ENCODE peak calls at places on chromosome 21, in seven cellular contexts. One of them, this sample, is unnamed. For H3K27me3, H3K9me3 and H3K4me1, the result is how much of the 10 kb centered on the place peaks cover.

GRCh38 chr21:17387030-17387617 is 125.7 kb upstream of the CXADR start:
- DNase-seq in mammary epithelial cell: peak
- DNase-seq in Peyer's patch: no peak
- DNase-seq in pancreas: peak
- DNase-seq in uterus: peak
- DNase-seq in HAP-1: peak
- DNase-seq in Panc1: peak
- DNase-seq in this sample: peak

GRCh38 chr21:30717105-30717504 is 1.5 kb downstream of the KRTAP21-3 start:
- DNase-seq in HAP-1: no peak
- DNase-seq in Peyer's patch: no peak
- DNase-seq in mammary epithelial cell: no peak
- DNase-seq in uterus: no peak
- DNase-seq in pancreas: no peak
- DNase-seq in Panc1: no peak
- DNase-seq in this sample: no peak

GRCh38 chr21:44370771-44371410 is 17.5 kb downstream of the TRPM2 start:
- DNase-seq in uterus: no peak
- DNase-seq in mammary epithelial cell: no peak
- DNase-seq in HAP-1: no peak
- DNase-seq in Peyer's patch: no peak
- DNase-seq in pancreas: no peak
- DNase-seq in Panc1: no peak
- DNase-seq in this sample: no peak

GRCh38 chr21:39386194-39386593 is 37.3 kb upstream of the HMGN1 start:
- DNase-seq in mammary epithelial cell: no peak
- DNase-seq in HAP-1: no peak
- DNase-seq in Panc1: no peak
- DNase-seq in Peyer's patch: no peak
- DNase-seq in pancreas: peak
- DNase-seq in uterus: peak
- DNase-seq in this sample: no peak

GRCh38 chr21:16588433-16588860 is 858.7 kb downstream of the USP25 start:
- DNase-seq in Panc1: peak
- DNase-seq in pancreas: peak
- DNase-seq in uterus: peak
- DNase-seq in mammary epithelial cell: peak
- DNase-seq in HAP-1: no peak
- DNase-seq in Peyer's patch: no peak
- DNase-seq in this sample: no peak

GRCh38 chr21:31187499-31187898 is 149.2 kb upstream of the KRTAP19-8 start:
- DNase-seq in mammary epithelial cell: no peak
- DNase-seq in pancreas: no peak
- DNase-seq in Panc1: no peak
- DNase-seq in HAP-1: no peak
- DNase-seq in uterus: no peak
- DNase-seq in Peyer's patch: no peak
- DNase-seq in this sample: no peak

GRCh38 chr21:39118604-39119215 is 64.5 kb downstream of the PSMG1 start:
- DNase-seq in HAP-1: no peak
- DNase-seq in pancreas: no peak
- DNase-seq in mammary epithelial cell: no peak
- DNase-seq in Panc1: no peak
- DNase-seq in Peyer's patch: no peak
- DNase-seq in uterus: no peak
- DNase-seq in this sample: no peak

GRCh38 chr21:36915701-36916075 is 50.8 kb downstream of the HLCS start:
- DNase-seq in Panc1: no peak
- DNase-seq in HAP-1: no peak
- DNase-seq in pancreas: no peak
- DNase-seq in uterus: no peak
- DNase-seq in mammary epithelial cell: no peak
- DNase-seq in Peyer's patch: no peak
- DNase-seq in this sample: no peak

GRCh38 chr21:33168886-33169285 is 60.9 kb upstream of the IFNAR2 start:
- DNase-seq in Peyer's patch: no peak
- DNase-seq in uterus: no peak
- DNase-seq in Panc1: no peak
- DNase-seq in mammary epithelial cell: peak
- DNase-seq in pancreas: no peak
- DNase-seq in HAP-1: no peak
- DNase-seq in this sample: no peak

GRCh38 chr21:36835383-36835795 is 131.1 kb downstream of the HLCS start:
- DNase-seq in Peyer's patch: no peak
- DNase-seq in Panc1: no peak
- DNase-seq in mammary epithelial cell: no peak
- DNase-seq in uterus: peak
- DNase-seq in pancreas: no peak
- DNase-seq in HAP-1: no peak
- DNase-seq in this sample: no peak

GRCh38 chr21:25402134-25402957 is 204.9 kb downstream of the MRPL39 start:
- DNase-seq in mammary epithelial cell: no peak
- DNase-seq in HAP-1: peak
- DNase-seq in uterus: no peak
- DNase-seq in Panc1: no peak
- DNase-seq in pancreas: no peak
- DNase-seq in Peyer's patch: no peak
- DNase-seq in this sample: no peak

DNA sequence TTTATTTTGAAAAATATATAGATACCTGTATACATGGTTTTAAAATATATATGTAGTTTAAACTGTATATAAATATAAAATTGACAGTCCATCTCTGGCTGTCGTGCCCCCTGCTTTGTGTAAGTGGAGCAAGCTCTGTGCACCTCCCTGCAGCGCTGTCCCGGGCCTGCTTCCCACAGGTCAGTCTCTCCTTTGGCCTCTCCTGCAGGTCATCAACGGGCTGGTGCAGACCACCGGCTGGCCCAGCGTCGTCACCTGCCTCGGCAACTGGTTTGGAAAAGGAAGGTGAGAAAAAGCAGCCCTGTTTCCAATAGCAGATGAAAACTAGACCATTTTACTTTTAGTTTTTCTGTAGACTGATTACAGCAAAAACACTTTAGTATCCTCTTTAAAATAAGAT is 28.5 kb downstream of the SLC37A1 start:
- DNase-seq in Panc1: no peak
- DNase-seq in pancreas: no peak
- DNase-seq in mammary epithelial cell: no peak
- DNase-seq in HAP-1: no peak
- DNase-seq in uterus: no peak
- DNase-seq in Peyer's patch: no peak
- DNase-seq in this sample: no peak
- H3K27me3 ChIP-seq in Panc1: under half
- H3K27me3 ChIP-seq in pancreas: under half
- H3K27me3 ChIP-seq in mammary epithelial cell: under half
- H3K27me3 ChIP-seq in HAP-1: under half
- H3K27me3 ChIP-seq in uterus: under half
- H3K27me3 ChIP-seq in Peyer's patch: under half
- H3K27me3 ChIP-seq in this sample: under half

GRCh38 chr21:26443291-26443690 is 129.8 kb downstream of the CYYR1 start:
- DNase-seq in Panc1: no peak
- DNase-seq in pancreas: no peak
- DNase-seq in HAP-1: no peak
- DNase-seq in mammary epithelial cell: no peak
- DNase-seq in Peyer's patch: no peak
- DNase-seq in uterus: no peak
- DNase-seq in this sample: no peak
- H3K9me3 ChIP-seq in Panc1: under half
- H3K9me3 ChIP-seq in pancreas: under half
- H3K9me3 ChIP-seq in HAP-1: under half
- H3K9me3 ChIP-seq in mammary epithelial cell: under half
- H3K9me3 ChIP-seq in Peyer's patch: under half
- H3K9me3 ChIP-seq in uterus: under half
- H3K9me3 ChIP-seq in this sample: under half

GRCh38 chr21:45458281-45459170 is 53.6 kb downstream of the COL18A1 start:
- DNase-seq in Panc1: no peak
- DNase-seq in HAP-1: no peak
- DNase-seq in pancreas: no peak
- DNase-seq in mammary epithelial cell: no peak
- DNase-seq in Peyer's patch: no peak
- DNase-seq in uterus: no peak
- DNase-seq in this sample: no peak

GRCh38 chr21:45460611-45461368 is 55.8 kb downstream of the COL18A1 start:
- DNase-seq in Panc1: no peak
- DNase-seq in HAP-1: no peak
- DNase-seq in uterus: no peak
- DNase-seq in mammary epithelial cell: peak
- DNase-seq in pancreas: no peak
- DNase-seq in Peyer's patch: no peak
- DNase-seq in this sample: no peak

GRCh38 chr21:45460011-45460565 is 55.1 kb downstream of the COL18A1 start:
- DNase-seq in Panc1: no peak
- DNase-seq in uterus: no peak
- DNase-seq in HAP-1: no peak
- DNase-seq in pancreas: no peak
- DNase-seq in Peyer's patch: no peak
- DNase-seq in mammary epithelial cell: no peak
- DNase-seq in this sample: no peak

GRCh38 chr21:45457832-45458172 is 52.8 kb downstream of the COL18A1 start:
- DNase-seq in Peyer's patch: no peak
- DNase-seq in Panc1: no peak
- DNase-seq in mammary epithelial cell: no peak
- DNase-seq in uterus: no peak
- DNase-seq in pancreas: no peak
- DNase-seq in HAP-1: no peak
- DNase-seq in this sample: no peak

DNA sequence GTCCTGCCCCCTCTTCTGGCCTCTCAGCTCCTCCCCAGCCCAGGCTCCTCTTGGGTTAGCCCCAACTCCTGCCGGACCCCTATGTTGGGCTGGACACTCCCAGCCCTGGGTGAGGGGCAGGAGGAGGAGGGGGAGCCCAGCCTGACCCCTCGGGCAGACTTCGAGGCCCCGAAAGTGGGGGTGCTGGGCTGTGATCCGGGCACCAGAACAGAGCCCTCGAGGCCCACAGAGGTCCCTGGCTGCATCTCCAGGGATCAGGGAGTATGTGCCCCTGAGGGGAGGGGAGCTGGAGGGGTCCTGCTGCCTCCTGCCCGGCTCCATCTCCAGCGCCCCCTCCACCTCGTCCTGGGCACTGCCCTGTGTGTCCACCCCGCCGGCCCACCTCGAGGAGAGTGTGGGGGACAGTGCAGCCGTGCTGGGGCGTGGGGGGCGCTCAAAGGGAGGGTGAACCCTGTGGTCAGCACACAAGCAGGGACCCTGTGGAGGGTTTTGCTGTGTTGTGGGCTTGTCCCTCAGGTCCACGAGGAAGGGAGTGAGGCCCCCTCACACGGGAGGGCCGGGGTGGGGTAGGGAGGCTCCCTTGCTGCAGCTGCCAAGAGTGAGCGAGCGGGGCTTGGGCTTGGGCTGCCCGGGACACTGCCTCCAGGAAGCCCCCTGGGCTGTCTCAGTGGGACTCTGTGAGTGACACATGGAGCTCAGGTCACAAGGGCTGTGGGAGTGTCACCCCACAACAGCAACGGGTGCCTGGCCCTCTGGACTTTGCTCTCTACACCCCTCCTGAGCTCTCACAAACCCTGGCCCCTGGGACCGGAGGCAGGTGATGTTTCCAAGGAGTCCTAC is 54.4 kb downstream of the COL18A1 start:
- DNase-seq in Peyer's patch: no peak
- DNase-seq in Panc1: no peak
- DNase-seq in pancreas: no peak
- DNase-seq in mammary epithelial cell: no peak
- DNase-seq in HAP-1: no peak
- DNase-seq in uterus: no peak
- DNase-seq in this sample: no peak
- H3K4me1 ChIP-seq in Peyer's patch: under half
- H3K4me1 ChIP-seq in Panc1: half or more
- H3K4me1 ChIP-seq in pancreas: under half
- H3K4me1 ChIP-seq in mammary epithelial cell: under half
- H3K4me1 ChIP-seq in HAP-1: under half
- H3K4me1 ChIP-seq in uterus: under half
- H3K4me1 ChIP-seq in this sample: under half

GRCh38 chr21:43274946-43275310 is 106.1 kb downstream of the CRYAA start:
- DNase-seq in uterus: no peak
- DNase-seq in Panc1: no peak
- DNase-seq in mammary epithelial cell: no peak
- DNase-seq in pancreas: no peak
- DNase-seq in Peyer's patch: no peak
- DNase-seq in HAP-1: no peak
- DNase-seq in this sample: no peak
- H3K27me3 ChIP-seq in uterus: under half
- H3K27me3 ChIP-seq in Panc1: under half
- H3K27me3 ChIP-seq in mammary epithelial cell: under half
- H3K27me3 ChIP-seq in pancreas: under half
- H3K27me3 ChIP-seq in Peyer's patch: under half
- H3K27me3 ChIP-seq in HAP-1: under half
- H3K27me3 ChIP-seq in this sample: under half

GRCh38 chr21:34836933-34837505 is 168.2 kb downstream of the CLIC6 start:
- DNase-seq in Panc1: no peak
- DNase-seq in mammary epithelial cell: no peak
- DNase-seq in uterus: no peak
- DNase-seq in HAP-1: no peak
- DNase-seq in pancreas: no peak
- DNase-seq in Peyer's patch: no peak
- DNase-seq in this sample: no peak

GRCh38 chr21:34834307-34834706 is 165.5 kb downstream of the CLIC6 start:
- DNase-seq in uterus: no peak
- DNase-seq in HAP-1: no peak
- DNase-seq in Peyer's patch: no peak
- DNase-seq in Panc1: no peak
- DNase-seq in pancreas: no peak
- DNase-seq in mammary epithelial cell: no peak
- DNase-seq in this sample: no peak

GRCh38 chr21:34835526-34835925 is 166.7 kb downstream of the CLIC6 start:
- DNase-seq in Peyer's patch: no peak
- DNase-seq in pancreas: no peak
- DNase-seq in HAP-1: no peak
- DNase-seq in uterus: peak
- DNase-seq in Panc1: no peak
- DNase-seq in mammary epithelial cell: no peak
- DNase-seq in this sample: no peak

GRCh38 chr21:34834852-34835501 is 166.2 kb downstream of the CLIC6 start:
- DNase-seq in Panc1: no peak
- DNase-seq in Peyer's patch: no peak
- DNase-seq in mammary epithelial cell: no peak
- DNase-seq in HAP-1: no peak
- DNase-seq in pancreas: no peak
- DNase-seq in uterus: no peak
- DNase-seq in this sample: no peak

GRCh38 chr21:34836103-34836932 is 167.5 kb downstream of the CLIC6 start:
- DNase-seq in HAP-1: no peak
- DNase-seq in pancreas: peak
- DNase-seq in Panc1: peak
- DNase-seq in uterus: peak
- DNase-seq in mammary epithelial cell: peak
- DNase-seq in Peyer's patch: no peak
- DNase-seq in this sample: no peak
- H3K9me3 ChIP-seq in HAP-1: under half
- H3K9me3 ChIP-seq in pancreas: under half
- H3K9me3 ChIP-seq in Panc1: under half
- H3K9me3 ChIP-seq in uterus: under half
- H3K9me3 ChIP-seq in mammary epithelial cell: under half
- H3K9me3 ChIP-seq in Peyer's patch: under half
- H3K9me3 ChIP-seq in this sample: under half

This sample was measured in naive thymus-derived CD4-positive, alpha-beta T cell.